ENCODE peak calls at places on chromosome 14, in nine cellular contexts. One of them, this sample, is unnamed.

GRCh38 chr14:102424923-102425322 is 62.2 kb downstream of the TECPR2 start:
- DNase-seq in cardiac muscle cell: no peak
- DNase-seq in midbrain: no peak
- DNase-seq in GM23338: no peak
- DNase-seq in amniotic stem cell: no peak
- DNase-seq in SK-N-DZ: no peak
- DNase-seq in skeletal muscle cell: no peak
- DNase-seq in activated T-helper 1 cell treated with anti-CD3 and anti-CD28 coated beads, Interleukin-2, amount 50 U/mL, for 16 hours: no peak
- DNase-seq in NCI-H1694 treated with DMSO at 0.1 percent for 48 hours: no peak
- DNase-seq in this sample: no peak

GRCh38 chr14:23793532-23793931 is 157.4 kb downstream of the DHRS2 start:
- DNase-seq in cardiac muscle cell: no peak
- DNase-seq in midbrain: no peak
- DNase-seq in GM23338: no peak
- DNase-seq in amniotic stem cell: no peak
- DNase-seq in SK-N-DZ: no peak
- DNase-seq in skeletal muscle cell: no peak
- DNase-seq in activated T-helper 1 cell treated with anti-CD3 and anti-CD28 coated beads, Interleukin-2, amount 50 U/mL, for 16 hours: no peak
- DNase-seq in NCI-H1694 treated with DMSO at 0.1 percent for 48 hours: no peak
- DNase-seq in this sample: no peak

GRCh38 chr14:52950898-52951729 is at the start of gene FERMT2:
- DNase-seq in cardiac muscle cell: peak
- DNase-seq in midbrain: peak
- DNase-seq in GM23338: peak
- DNase-seq in amniotic stem cell: peak
- DNase-seq in SK-N-DZ: peak
- DNase-seq in skeletal muscle cell: peak
- DNase-seq in activated T-helper 1 cell treated with anti-CD3 and anti-CD28 coated beads, Interleukin-2, amount 50 U/mL, for 16 hours: no peak
- DNase-seq in NCI-H1694 treated with DMSO at 0.1 percent for 48 hours: peak
- DNase-seq in this sample: peak

GRCh38 chr14:61103541-61104339 is 122.7 kb downstream of the SLC38A6 start:
- DNase-seq in cardiac muscle cell: peak
- DNase-seq in midbrain: no peak
- DNase-seq in GM23338: peak
- DNase-seq in amniotic stem cell: peak
- DNase-seq in SK-N-DZ: no peak
- DNase-seq in skeletal muscle cell: peak
- DNase-seq in activated T-helper 1 cell treated with anti-CD3 and anti-CD28 coated beads, Interleukin-2, amount 50 U/mL, for 16 hours: no peak
- DNase-seq in NCI-H1694 treated with DMSO at 0.1 percent for 48 hours: no peak
- DNase-seq in this sample: no peak

GRCh38 chr14:59428581-59429012 is 36.6 kb downstream of the GPR135 start:
- DNase-seq in cardiac muscle cell: peak
- DNase-seq in midbrain: no peak
- DNase-seq in GM23338: no peak
- DNase-seq in amniotic stem cell: no peak
- DNase-seq in SK-N-DZ: no peak
- DNase-seq in skeletal muscle cell: peak
- DNase-seq in activated T-helper 1 cell treated with anti-CD3 and anti-CD28 coated beads, Interleukin-2, amount 50 U/mL, for 16 hours: no peak
- DNase-seq in NCI-H1694 treated with DMSO at 0.1 percent for 48 hours: no peak
- DNase-seq in this sample: no peak

GRCh38 chr14:21521526-21521925 is 4.6 kb downstream of the SALL2 start:
- DNase-seq in cardiac muscle cell: peak
- DNase-seq in midbrain: no peak
- DNase-seq in GM23338: no peak
- DNase-seq in amniotic stem cell: no peak
- DNase-seq in SK-N-DZ: no peak
- DNase-seq in skeletal muscle cell: peak
- DNase-seq in activated T-helper 1 cell treated with anti-CD3 and anti-CD28 coated beads, Interleukin-2, amount 50 U/mL, for 16 hours: no peak
- DNase-seq in NCI-H1694 treated with DMSO at 0.1 percent for 48 hours: no peak
- DNase-seq in this sample: no peak

GRCh38 chr14:101587403-101587998 is 26.2 kb downstream of the DIO3 start:
- DNase-seq in cardiac muscle cell: no peak
- DNase-seq in midbrain: no peak
- DNase-seq in GM23338: no peak
- DNase-seq in amniotic stem cell: no peak
- DNase-seq in SK-N-DZ: no peak
- DNase-seq in skeletal muscle cell: no peak
- DNase-seq in activated T-helper 1 cell treated with anti-CD3 and anti-CD28 coated beads, Interleukin-2, amount 50 U/mL, for 16 hours: no peak
- DNase-seq in NCI-H1694 treated with DMSO at 0.1 percent for 48 hours: no peak
- DNase-seq in this sample: no peak

GRCh38 chr14:67762051-67762450 is 54.3 kb downstream of the ZFYVE26 start:
- DNase-seq in cardiac muscle cell: no peak
- DNase-seq in midbrain: no peak
- DNase-seq in GM23338: no peak
- DNase-seq in amniotic stem cell: no peak
- DNase-seq in SK-N-DZ: no peak
- DNase-seq in skeletal muscle cell: no peak
- DNase-seq in activated T-helper 1 cell treated with anti-CD3 and anti-CD28 coated beads, Interleukin-2, amount 50 U/mL, for 16 hours: no peak
- DNase-seq in NCI-H1694 treated with DMSO at 0.1 percent for 48 hours: no peak
- DNase-seq in this sample: no peak

GRCh38 chr14:77615231-77616132 is 955 bp downstream of the SPTLC2 start:
- DNase-seq in cardiac muscle cell: no peak
- DNase-seq in midbrain: no peak
- DNase-seq in GM23338: peak
- DNase-seq in amniotic stem cell: no peak
- DNase-seq in SK-N-DZ: peak
- DNase-seq in skeletal muscle cell: no peak
- DNase-seq in activated T-helper 1 cell treated with anti-CD3 and anti-CD28 coated beads, Interleukin-2, amount 50 U/mL, for 16 hours: no peak
- DNase-seq in NCI-H1694 treated with DMSO at 0.1 percent for 48 hours: peak
- DNase-seq in this sample: peak

GRCh38 chr14:40273417-40273816 is 841.2 kb upstream of the FBXO33 start:
- DNase-seq in cardiac muscle cell: no peak
- DNase-seq in midbrain: no peak
- DNase-seq in GM23338: no peak
- DNase-seq in amniotic stem cell: no peak
- DNase-seq in SK-N-DZ: no peak
- DNase-seq in skeletal muscle cell: no peak
- DNase-seq in activated T-helper 1 cell treated with anti-CD3 and anti-CD28 coated beads, Interleukin-2, amount 50 U/mL, for 16 hours: no peak
- DNase-seq in NCI-H1694 treated with DMSO at 0.1 percent for 48 hours: no peak
- DNase-seq in this sample: no peak

GRCh38 chr14:54585214-54585613 is 18.3 kb downstream of the SAMD4A start:
- DNase-seq in cardiac muscle cell: no peak
- DNase-seq in midbrain: no peak
- DNase-seq in GM23338: no peak
- DNase-seq in amniotic stem cell: no peak
- DNase-seq in SK-N-DZ: no peak
- DNase-seq in skeletal muscle cell: no peak
- DNase-seq in activated T-helper 1 cell treated with anti-CD3 and anti-CD28 coated beads, Interleukin-2, amount 50 U/mL, for 16 hours: no peak
- DNase-seq in NCI-H1694 treated with DMSO at 0.1 percent for 48 hours: no peak
- DNase-seq in this sample: no peak

GRCh38 chr14:22375321-22375930 is 213.6 kb downstream of the DAD1 start:
- DNase-seq in cardiac muscle cell: peak
- DNase-seq in midbrain: peak
- DNase-seq in GM23338: peak
- DNase-seq in amniotic stem cell: no peak
- DNase-seq in SK-N-DZ: no peak
- DNase-seq in skeletal muscle cell: no peak
- DNase-seq in activated T-helper 1 cell treated with anti-CD3 and anti-CD28 coated beads, Interleukin-2, amount 50 U/mL, for 16 hours: no peak
- DNase-seq in NCI-H1694 treated with DMSO at 0.1 percent for 48 hours: peak
- DNase-seq in this sample: peak

GRCh38 chr14:60179296-60179924 is 14.2 kb upstream of the DHRS7 start:
- DNase-seq in cardiac muscle cell: no peak
- DNase-seq in midbrain: no peak
- DNase-seq in GM23338: no peak
- DNase-seq in amniotic stem cell: no peak
- DNase-seq in SK-N-DZ: no peak
- DNase-seq in skeletal muscle cell: no peak
- DNase-seq in activated T-helper 1 cell treated with anti-CD3 and anti-CD28 coated beads, Interleukin-2, amount 50 U/mL, for 16 hours: no peak
- DNase-seq in NCI-H1694 treated with DMSO at 0.1 percent for 48 hours: no peak
- DNase-seq in this sample: no peak

GRCh38 chr14:103073367-103073875 is 10.6 kb upstream of the LBHD2 start:
- DNase-seq in cardiac muscle cell: no peak
- DNase-seq in midbrain: no peak
- DNase-seq in GM23338: no peak
- DNase-seq in amniotic stem cell: no peak
- DNase-seq in SK-N-DZ: no peak
- DNase-seq in skeletal muscle cell: no peak
- DNase-seq in activated T-helper 1 cell treated with anti-CD3 and anti-CD28 coated beads, Interleukin-2, amount 50 U/mL, for 16 hours: no peak
- DNase-seq in NCI-H1694 treated with DMSO at 0.1 percent for 48 hours: no peak
- DNase-seq in this sample: no peak

This sample was measured in G401.